ENCODE peak calls at places on chromosome 2, in eight cellular contexts. F is heart right ventricle; S is CD4-positive, CD25-positive, alpha-beta regulatory T cell; T is SK-N-SH; X is tibial artery; D is neuronal stem cell; Q is Peyer's patch; G is heart left ventricle. J is an unnamed sample.

GRCh38 chr2:199979841-199980628 is 24.7 kb downstream of the MAIP1 start:
- DNase-seq in D (peak; percentile 85), G (peak; percentile 76), X (peak; percentile 83), F (peak; percentile 84), Q (peak; percentile 93), T (peak; percentile 52), S (peak; percentile 74), J (peak; percentile 55)

GRCh38 chr2:113283704-113284284 is 5.1 kb upstream of the PAX8 start:
- DNase-seq in G (no peak), S (no peak), X (peak; percentile 90), Q (peak; percentile 55), F (peak; percentile 39), D (no peak), T (no peak), J (no peak)

GRCh38 chr2:71930073-71930681 is 217.5 kb downstream of the CYP26B1 start:
- DNase-seq in S (no peak), X (peak; percentile 53), T (peak; percentile 68), Q (peak; percentile 68), D (no peak), F (no peak), G (peak; percentile 6), J (no peak)

GRCh38 chr2:181072486-181072885 is 92.1 kb downstream of the UBE2E3 start:
- DNase-seq in F (no peak), D (no peak), Q (no peak), S (no peak), G (no peak), X (no peak), T (no peak), J (no peak)

GRCh38 chr2:71898375-71898774 is 249.3 kb downstream of the CYP26B1 start:
- DNase-seq in D (no peak), X (no peak), Q (no peak), S (no peak), G (no peak), F (no peak), T (no peak), J (no peak)

GRCh38 chr2:86143926-86144685 is 38.1 kb downstream of the PTCD3 start:
- DNase-seq in D (no peak), X (no peak), Q (no peak), F (no peak), G (no peak), T (no peak), S (no peak), J (no peak)

GRCh38 chr2:164597988-164598387 is 23.3 kb downstream of the GRB14 start:
- DNase-seq in Q (no peak), T (no peak), F (no peak), X (no peak), D (no peak), G (no peak), S (no peak), J (no peak)

GRCh38 chr2:184425083-184425482 is 173.2 kb upstream of the ZNF804A start:
- DNase-seq in F (no peak), D (no peak), S (no peak), T (no peak), X (no peak), G (no peak), Q (no peak), J (no peak)

GRCh38 chr2:88054300-88055048 is 1.1 kb downstream of the KRCC1 start:
- DNase-seq in D (no peak), S (peak; percentile 6), T (no peak), G (no peak), Q (peak; percentile 52), F (no peak), X (no peak), J (no peak)

GRCh38 chr2:69111036-69111435 is 98.1 kb downstream of the ANTXR1 start:
- DNase-seq in Q (no peak), T (no peak), S (no peak), D (no peak), X (no peak), F (no peak), G (no peak), J (no peak)

GRCh38 chr2:72629062-72629461 is 196.8 kb downstream of the EXOC6B start:
- DNase-seq in F (no peak), Q (no peak), X (no peak), S (no peak), G (no peak), T (no peak), D (no peak), J (no peak)

GRCh38 chr2:240603081-240603835 is 16.7 kb downstream of the CAPN10 start:
- DNase-seq in Q (peak; percentile 39), D (no peak), T (no peak), X (peak; percentile 40), S (no peak), G (no peak), F (no peak), J (no peak)

GRCh38 chr2:203783496-203784203 is 77.2 kb downstream of the CD28 start:
- DNase-seq in G (no peak), D (no peak), Q (no peak), F (no peak), T (no peak), X (no peak), S (no peak), J (no peak)

GRCh38 chr2:71082402-71083252 is 14.2 kb downstream of the NAGK start:
- DNase-seq in F (no peak), D (no peak), T (no peak), X (no peak), Q (no peak), G (no peak), S (no peak), J (no peak)

GRCh38 chr2:120384486-120385354 is 38.8 kb downstream of the INHBB start:
- DNase-seq in F (no peak), Q (no peak), D (no peak), G (no peak), X (no peak), S (no peak), T (no peak), J (no peak)

GRCh38 chr2:120385355-120386127 is 39.6 kb downstream of the INHBB start:
- DNase-seq in D (no peak), F (no peak), X (no peak), G (no peak), Q (no peak), T (no peak), S (no peak), J (no peak)

GRCh38 chr2:120383191-120383590 is 37.3 kb downstream of the INHBB start:
- DNase-seq in S (no peak), D (no peak), Q (no peak), T (no peak), X (no peak), G (no peak), F (no peak), J (no peak)

GRCh38 chr2:120382541-120383144 is 36.7 kb downstream of the INHBB start:
- DNase-seq in F (no peak), Q (no peak), G (no peak), X (no peak), T (no peak), S (no peak), D (no peak), J (no peak)

DNA sequence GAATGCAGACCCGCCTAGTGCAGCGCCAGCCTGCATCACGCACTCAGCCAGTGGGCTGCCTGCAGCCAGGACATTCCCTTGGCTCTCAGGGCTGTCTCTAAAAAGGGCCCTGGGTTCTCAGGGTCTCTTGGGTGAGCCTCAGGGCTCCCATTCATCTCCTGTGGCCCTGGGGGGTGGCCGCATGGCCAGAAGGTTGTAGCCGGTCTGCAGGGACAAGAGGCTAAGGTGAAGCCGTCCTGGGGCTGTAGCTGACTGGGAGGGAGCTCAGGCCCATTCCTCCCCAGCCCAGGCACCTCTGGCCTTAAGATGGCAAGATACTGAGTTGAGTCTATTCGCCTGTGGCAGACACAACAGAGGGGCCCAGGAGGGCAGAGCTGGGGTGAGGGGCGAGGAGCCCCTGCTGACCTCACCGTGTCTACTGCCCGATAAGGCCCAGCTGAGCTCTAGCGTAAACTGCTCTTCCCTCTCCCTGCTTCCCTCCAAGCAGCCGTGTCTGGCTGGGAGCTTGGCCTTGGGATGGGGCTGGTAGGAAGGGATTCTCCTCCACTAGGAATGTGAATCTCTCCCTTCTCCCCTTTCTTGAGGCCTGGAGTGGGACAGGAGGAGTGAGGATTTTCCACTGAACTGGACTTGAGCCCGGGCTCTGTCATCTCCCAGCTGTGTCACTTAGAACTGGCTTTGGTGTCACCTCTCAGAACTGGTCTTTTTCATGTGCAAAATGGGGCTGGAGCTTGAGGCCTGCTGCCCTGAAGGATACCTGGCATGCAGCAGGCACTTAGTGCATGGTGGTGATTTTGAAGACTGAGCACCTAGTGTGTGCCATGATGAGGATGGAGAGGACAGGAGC is 37.9 kb downstream of the INHBB start:
- DNase-seq in Q (no peak), T (no peak), D (no peak), X (no peak), S (no peak), G (no peak), F (no peak), J (no peak)
- H3K27ac ChIP-seq in Q (no peak overlapping the region), T (no peak overlapping the region), D (no peak overlapping the region), X (no peak overlapping the region), S (no peak overlapping the region), G (no peak overlapping the region), F (no peak overlapping the region), J (no peak overlapping the region)

GRCh38 chr2:36459725-36460137 is 104.2 kb downstream of the CRIM1 start:
- DNase-seq in F (no peak), X (no peak), G (peak; percentile 25), T (peak; percentile 14), Q (peak; percentile 91), D (peak; percentile 26), S (no peak), J (no peak)
- H3K4me1 ChIP-seq in F (peaks cover 61% of the 10 kb centered on the region), X (peaks cover 4% of the 10 kb centered on the region), G (peaks cover 73% of the 10 kb centered on the region), T (peaks cover 9% of the 10 kb centered on the region), Q (peaks cover 31% of the 10 kb centered on the region), D (peaks cover 23% of the 10 kb centered on the region), S (peaks cover 7% of the 10 kb centered on the region), J (peaks cover 55% of the 10 kb centered on the region)

GRCh38 chr2:47811668-47812067 is 28.7 kb downstream of the MSH6 start:
- DNase-seq in D (no peak), G (no peak), S (no peak), T (no peak), X (no peak), F (no peak), Q (no peak), J (no peak)
- H3K4me3 ChIP-seq in D (no peak overlapping the region), G (no peak overlapping the region), S (no peak overlapping the region), T (no peak overlapping the region), X (no peak overlapping the region), F (no peak overlapping the region), Q (no peak overlapping the region), J (no peak overlapping the region)

GRCh38 chr2:170047331-170048065 is 130.4 kb upstream of the MYO3B start:
- DNase-seq in T (no peak), X (no peak), S (no peak), F (no peak), G (no peak), D (no peak), Q (no peak), J (no peak)
- H3K27ac ChIP-seq in T (no peak overlapping the region), X (no peak overlapping the region), S (no peak overlapping the region), F (no peak overlapping the region), G (no peak overlapping the region), D (no peak overlapping the region), Q (no peak overlapping the region), J (no peak overlapping the region)

GRCh38 chr2:9237831-9238230 is 31.2 kb downstream of the ASAP2 start:
- DNase-seq in S (no peak), Q (no peak), D (no peak), F (no peak), T (no peak), X (no peak), G (no peak), J (no peak)
- H3K4me1 ChIP-seq in S (no peaks in the 10 kb centered on the region), Q (peaks cover 35% of the 10 kb centered on the region), D (peaks cover 24% of the 10 kb centered on the region), F (peaks cover 92% of the 10 kb centered on the region), T (peaks cover 94% of the 10 kb centered on the region), X (no peaks in the 10 kb centered on the region), G (peaks cover 95% of the 10 kb centered on the region), J (peaks cover 25% of the 10 kb centered on the region)